ENCODE peak calls at places on chromosomes 1 and 21, in ten cellular contexts. U, N, O, R, D, V, F, P, M and J are unnamed samples.

GRCh38 chr1:40649592-40649930 is 15.9 kb downstream of the RIMS3 start:
- DNase-seq in U (no peak), N (no peak), O (no peak), R (no peak), D (no peak), V (no peak), F (no peak), P (no peak), M (no peak), J (no peak)

GRCh38 chr21:24470852-24471251 is 1136.4 kb downstream of the MRPL39 start:
- DNase-seq in U (no peak), N (no peak), O (no peak), R (no peak), D (no peak), V (no peak), F (no peak), P (no peak), M (no peak), J (no peak)

GRCh38 chr1:210259496-210259895 is 26.9 kb downstream of the SERTAD4 start:
- DNase-seq in U (peak), N (no peak), O (no peak), R (no peak), D (no peak), V (no peak), F (no peak), P (peak), M (peak), J (peak)

GRCh38 chr1:226939439-226940028 is 560 bp upstream of the COQ8A start:
- DNase-seq in U (no peak), N (no peak), O (no peak), R (no peak), D (no peak), V (no peak), F (no peak), P (no peak), M (peak), J (peak)

GRCh38 chr1:110136911-110137310 is 13.4 kb upstream of the SLC6A17 start:
- DNase-seq in U (no peak), N (no peak), O (no peak), R (no peak), D (peak), V (no peak), F (peak), P (no peak), M (no peak), J (no peak)

GRCh38 chr21:37071561-37072238 is 1.2 kb downstream of the PIGP start:
- DNase-seq in U (peak), N (peak), O (peak), R (no peak), D (peak), V (no peak), F (no peak), P (no peak), M (peak), J (peak)

GRCh38 chr1:59845091-59845490 is 30.3 kb downstream of the HOOK1 start:
- DNase-seq in U (no peak), N (no peak), O (no peak), R (no peak), D (no peak), V (no peak), F (no peak), P (no peak), M (no peak), J (no peak)

GRCh38 chr1:80202118-80202517 is 1195.6 kb upstream of the ADGRL4 start:
- DNase-seq in U (no peak), N (no peak), O (no peak), R (no peak), D (no peak), V (no peak), F (no peak), P (no peak), M (no peak), J (peak)